ENCODE peak calls at places on chromosome 2, in seven cellular contexts. G, F, O, A, V, T and Y are unnamed samples.

GRCh38 chr2:132623096-132623839 is 46.7 kb downstream of the LYPD1 start:
- DNase-seq in V (no peak), F (no peak), T (peak; percentile 5), A (no peak), G (no peak), O (no peak), Y (no peak)

GRCh38 chr2:95220449-95220848 is 13.1 kb downstream of the ZNF892 start:
- DNase-seq in G (no peak), V (no peak), T (no peak), O (no peak), F (no peak), A (no peak), Y (no peak)

GRCh38 chr2:172095146-172095904 is 7.4 kb downstream of the DLX2 start:
- DNase-seq in V (peak; percentile 79), T (peak; percentile 76), O (peak; percentile 84), G (peak; percentile 81), F (no peak), A (no peak), Y (no peak)

GRCh38 chr2:6759689-6760088 is 106.0 kb downstream of the CMPK2 start:
- DNase-seq in O (no peak), A (no peak), V (no peak), F (no peak), T (no peak), G (no peak), Y (no peak)

GRCh38 chr2:204074434-204074833 is 137.9 kb downstream of the ICOS start:
- DNase-seq in G (no peak), O (no peak), F (no peak), T (no peak), A (no peak), V (no peak), Y (no peak)

GRCh38 chr2:101788565-101788964 is 91.1 kb downstream of the MAP4K4 start:
- DNase-seq in A (no peak), F (no peak), V (no peak), O (no peak), T (no peak), G (no peak), Y (no peak)

GRCh38 chr2:37641582-37642111 is 29.8 kb downstream of the CDC42EP3 start:
- DNase-seq in O (no peak), F (no peak), G (no peak), A (no peak), V (no peak), T (no peak), Y (no peak)

GRCh38 chr2:203451686-203452085 is 83.4 kb downstream of the RAPH1 start:
- DNase-seq in O (no peak), F (no peak), T (peak; percentile 14), A (no peak), V (no peak), G (no peak), Y (no peak)

GRCh38 chr2:192195548-192196418 is 1.1 kb upstream of the TMEFF2 start:
- DNase-seq in A (peak; percentile 60), T (peak; percentile 14), G (peak; percentile 46), O (peak; percentile 52), F (peak; percentile 42), V (peak; percentile 69), Y (no peak)

GRCh38 chr2:24832526-24832925 is 39.3 kb downstream of the CENPO start:
- DNase-seq in G (no peak), T (no peak), F (no peak), A (no peak), O (no peak), V (no peak), Y (no peak)

GRCh38 chr2:179898873-179899272 is 37.5 kb upstream of the ZNF385B start:
- DNase-seq in V (peak; percentile 67), G (no peak), A (no peak), T (peak; percentile 89), F (no peak), O (no peak), Y (no peak)

GRCh38 chr2:192128655-192129054 is 66.1 kb downstream of the TMEFF2 start:
- DNase-seq in V (no peak), F (no peak), O (no peak), A (peak; percentile 6), T (no peak), G (no peak), Y (no peak)

GRCh38 chr2:164903214-164903613 is 52.1 kb downstream of the SLC38A11 start:
- DNase-seq in A (no peak), G (no peak), V (no peak), F (no peak), O (no peak), T (peak; percentile 72), Y (no peak)

GRCh38 chr2:159168707-159169106 is 117.8 kb downstream of the WDSUB1 start:
- DNase-seq in G (no peak), O (no peak), F (no peak), V (no peak), A (no peak), T (peak; percentile 13), Y (no peak)

GRCh38 chr2:127106457-127106997 is 427 bp downstream of the BIN1 start:
- DNase-seq in F (no peak), G (no peak), V (peak; percentile 51), T (no peak), A (no peak), O (peak; percentile 53), Y (peak; percentile 51)

GRCh38 chr2:10402652-10403215 is 45.4 kb downstream of the ODC1 start:
- DNase-seq in T (no peak), O (no peak), G (no peak), V (no peak), A (no peak), F (no peak), Y (no peak)

GRCh38 chr2:37282746-37283145 is 41.9 kb downstream of the PRKD3 start:
- DNase-seq in T (no peak), V (no peak), O (no peak), A (no peak), F (no peak), G (no peak), Y (no peak)

GRCh38 chr2:35199298-35199697 is 1156.3 kb upstream of the CRIM1 start:
- DNase-seq in O (no peak), T (no peak), A (no peak), G (peak; percentile 1), V (no peak), F (no peak), Y (no peak)

GRCh38 chr2:222714361-222715256 is 43.2 kb downstream of the MOGAT1 start:
- DNase-seq in V (no peak), T (no peak), F (no peak), A (no peak), O (no peak), G (no peak), Y (no peak)

GRCh38 chr2:28333606-28334526 is 58.8 kb upstream of the FOSL2 start:
- DNase-seq in A (no peak), F (no peak), V (no peak), G (no peak), T (no peak), O (no peak), Y (no peak)

GRCh38 chr2:65957886-65958285 is 477.0 kb upstream of the MEIS1 start:
- DNase-seq in V (no peak), O (no peak), A (no peak), F (no peak), G (no peak), T (no peak), Y (no peak)

GRCh38 chr2:74499269-74499939 is at the start of gene LBX2:
- DNase-seq in F (no peak), V (peak; percentile 52), O (peak; percentile 52), G (no peak), T (no peak), A (no peak), Y (no peak)

GRCh38 chr2:229714080-229714735 is at the start of gene DNER:
- DNase-seq in G (peak; percentile 24), V (peak; percentile 68), A (peak; percentile 75), F (peak; percentile 91), T (peak; percentile 33), O (no peak), Y (no peak)

GRCh38 chr2:237449193-237449797 is 35.3 kb upstream of the COL6A3 start:
- DNase-seq in F (peak; percentile 67), T (no peak), V (no peak), O (no peak), A (peak; percentile 18), G (no peak), Y (no peak)

GRCh38 chr2:214233164-214233563 is 177.7 kb upstream of the VWC2L start:
- DNase-seq in T (no peak), F (no peak), O (no peak), G (no peak), A (no peak), V (no peak), Y (no peak)

GRCh38 chr2:1588994-1589611 is 155.2 kb downstream of the PXDN start:
- DNase-seq in A (no peak), T (no peak), V (no peak), O (no peak), G (no peak), F (no peak), Y (no peak)

GRCh38 chr2:202408546-202409140 is 32.5 kb downstream of the BMPR2 start:
- DNase-seq in O (no peak), V (no peak), F (no peak), G (no peak), T (no peak), A (no peak), Y (no peak)

GRCh38 chr2:86825728-86826386 is 35.1 kb upstream of the CD8A start:
- DNase-seq in O (no peak), A (no peak), F (no peak), T (no peak), V (no peak), G (no peak), Y (no peak)

GRCh38 chr2:171991027-171991426 is 8.7 kb upstream of the METAP1D start:
- DNase-seq in G (no peak), O (no peak), A (no peak), V (no peak), F (no peak), T (no peak), Y (no peak)